ENCODE peak calls at places on chromosomes 11 and 22, in eight cellular contexts. Z is hepatocyte; V is right lobe of liver; E is heart right ventricle; R is neural progenitor cell; B is uterus; A is CD8-positive, alpha-beta T cell; S is GM23338. I is an unnamed sample.

GRCh38 chr11:16863382-16863781 is 124.9 kb downstream of the C11orf58 start:
- DNase-seq in Z (peak; percentile 66), V (no peak), E (peak; percentile 52), R (no peak), B (no peak), A (no peak), S (no peak), I (no peak)

GRCh38 chr22:50047346-50047745 is 10.8 kb downstream of the TTLL8 start:
- DNase-seq in Z (no peak), V (no peak), E (no peak), R (no peak), B (no peak), A (no peak), S (no peak), I (no peak)

GRCh38 chr22:29309332-29310064 is 3.0 kb downstream of the GAS2L1 start:
- DNase-seq in Z (no peak), V (peak; percentile 38), E (peak; percentile 68), R (no peak), B (peak; percentile 47), A (no peak), S (no peak), I (no peak)

GRCh38 chr11:13465909-13466371 is 2.9 kb upstream of the BTBD10 start:
- DNase-seq in Z (peak; percentile 38), V (no peak), E (no peak), R (no peak), B (no peak), A (no peak), S (peak; percentile 38), I (no peak)

GRCh38 chr22:46337870-46338269 is 2.4 kb downstream of the TRMU start:
- DNase-seq in Z (no peak), V (no peak), E (no peak), R (no peak), B (no peak), A (no peak), S (no peak), I (no peak)

GRCh38 chr11:12731841-12732336 is 57.7 kb downstream of the TEAD1 start:
- DNase-seq in Z (no peak), V (no peak), E (no peak), R (no peak), B (no peak), A (no peak), S (no peak), I (no peak)

GRCh38 chr11:44790211-44790610 is 63.4 kb downstream of the TSPAN18 start:
- DNase-seq in Z (no peak), V (no peak), E (no peak), R (no peak), B (no peak), A (no peak), S (no peak), I (no peak)

GRCh38 chr11:76560219-76560618 is 110.3 kb downstream of the LRRC32 start:
- DNase-seq in Z (no peak), V (no peak), E (no peak), R (no peak), B (no peak), A (no peak), S (no peak), I (no peak)

GRCh38 chr22:44273175-44273574 is 39.6 kb downstream of the SHISAL1 start:
- DNase-seq in Z (no peak), V (no peak), E (no peak), R (no peak), B (no peak), A (no peak), S (no peak), I (no peak)

GRCh38 chr11:71115770-71116434 is 136.5 kb downstream of the SHANK2 start:
- DNase-seq in Z (no peak), V (no peak), E (no peak), R (no peak), B (no peak), A (no peak), S (no peak), I (no peak)

GRCh38 chr11:90204832-90205646 is 17.8 kb downstream of the CHORDC1 start:
- DNase-seq in Z (peak; percentile 58), V (no peak), E (no peak), R (peak; percentile 58), B (no peak), A (no peak), S (peak; percentile 70), I (no peak)

GRCh38 chr22:50086526-50086925 is 1.3 kb upstream of the MLC1 start:
- DNase-seq in Z (no peak), V (no peak), E (no peak), R (no peak), B (no peak), A (no peak), S (no peak), I (peak; percentile 6)

GRCh38 chr11:122162095-122162494 is 46.1 kb upstream of the BLID start:
- DNase-seq in Z (no peak), V (no peak), E (no peak), R (no peak), B (no peak), A (no peak), S (no peak), I (no peak)

GRCh38 chr11:93287434-93287833 is 43.1 kb upstream of the DEUP1 start:
- DNase-seq in Z (no peak), V (no peak), E (no peak), R (no peak), B (no peak), A (no peak), S (no peak), I (no peak)

GRCh38 chr22:42803454-42803853 is 53.6 kb downstream of the ARFGAP3 start:
- DNase-seq in Z (no peak), V (peak; percentile 58), E (peak; percentile 62), R (no peak), B (no peak), A (no peak), S (no peak), I (no peak)

DNA sequence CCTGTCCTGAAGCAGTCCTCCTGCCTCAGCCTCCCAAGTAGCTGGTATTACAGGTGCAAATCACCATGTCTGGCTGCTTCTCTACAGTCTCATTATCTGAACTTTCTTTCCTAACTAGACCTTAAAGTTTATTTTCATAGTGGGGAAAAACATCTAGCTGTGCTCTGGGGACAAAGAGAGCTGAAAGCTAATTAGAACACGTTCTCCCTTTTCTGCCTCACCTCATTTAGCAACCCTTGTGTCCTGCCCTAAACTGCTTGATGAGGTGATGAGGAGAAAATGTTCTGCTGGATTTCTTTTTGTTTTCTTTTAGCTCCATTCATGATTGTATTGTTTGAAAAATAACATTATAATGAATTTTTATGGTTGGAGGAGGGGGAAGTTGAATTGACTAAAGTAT is 84.7 kb downstream of the YAP1 start:
- DNase-seq in Z (no peak), V (no peak), E (no peak), R (no peak), B (no peak), A (no peak), S (no peak), I (no peak)
- H3K4me1 ChIP-seq in Z (peaks cover 51% of the 10 kb centered on the region), V (peaks cover 21% of the 10 kb centered on the region), E (no peaks in the 10 kb centered on the region), R (peaks cover 51% of the 10 kb centered on the region), B (no peaks in the 10 kb centered on the region), A (no peaks in the 10 kb centered on the region), S (peaks cover 34% of the 10 kb centered on the region), I (no peaks in the 10 kb centered on the region)

GRCh38 chr22:38129856-38130255 is 19.4 kb upstream of the BAIAP2L2 start:
- DNase-seq in Z (peak; percentile 6), V (no peak), E (no peak), R (no peak), B (no peak), A (no peak), S (no peak), I (no peak)

GRCh38 chr22:38133331-38133730 is 22.8 kb upstream of the BAIAP2L2 start:
- DNase-seq in Z (no peak), V (no peak), E (no peak), R (no peak), B (no peak), A (no peak), S (no peak), I (no peak)

GRCh38 chr22:38132136-38132535 is 21.7 kb upstream of the BAIAP2L2 start:
- DNase-seq in Z (no peak), V (no peak), E (no peak), R (no peak), B (no peak), A (no peak), S (no peak), I (no peak)

GRCh38 chr22:38132794-38133193 is 22.3 kb upstream of the BAIAP2L2 start:
- DNase-seq in Z (no peak), V (no peak), E (no peak), R (no peak), B (no peak), A (no peak), S (no peak), I (no peak)

DNA sequence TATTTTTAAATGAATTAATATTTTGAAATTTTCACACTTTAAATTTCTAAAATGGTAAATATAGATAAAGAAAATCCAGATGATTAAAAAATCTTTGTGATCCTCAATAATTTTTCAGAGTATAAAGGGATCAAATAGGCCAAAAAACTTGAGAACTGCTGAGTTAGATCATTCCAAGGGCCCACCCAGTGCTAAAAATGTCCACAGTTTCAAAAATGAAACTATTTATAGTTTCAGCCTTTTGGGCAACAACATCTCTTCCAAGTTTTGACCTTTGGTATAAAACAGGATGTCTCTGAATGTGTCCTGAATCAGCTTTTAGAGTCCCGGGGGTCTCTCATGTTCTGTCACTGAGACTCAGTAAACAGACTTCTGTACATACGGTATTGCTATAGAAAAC is 20.9 kb upstream of the BAIAP2L2 start:
- DNase-seq in Z (no peak), V (no peak), E (no peak), R (no peak), B (no peak), A (no peak), S (no peak), I (no peak)
- H3K27ac ChIP-seq in Z (no peak overlapping the region), V (no peak overlapping the region), E (peak overlapping the region; percentile 11), R (no peak overlapping the region), B (peak overlapping the region; percentile 15), A (no peak overlapping the region), S (no peak overlapping the region), I (peak overlapping the region; percentile 67)

GRCh38 chr11:61362542-61362875 is 335 bp downstream of the TMEM138 start:
- DNase-seq in Z (peak; percentile 39), V (no peak), E (no peak), R (no peak), B (peak; percentile 34), A (peak; percentile 25), S (peak; percentile 48), I (no peak)
- TF ChIP-seq CTCF in Z (no peak), V (no peak), E (no peak), R (no peak), B (no peak), A (no peak), S (no peak), I (no peak)

GRCh38 chr11:64855596-64856304 is 11.3 kb upstream of the CDC42BPG start:
- DNase-seq in Z (no peak), V (no peak), E (no peak), R (no peak), B (no peak), A (no peak), S (no peak), I (no peak)

GRCh38 chr11:64856382-64857227 is 12.2 kb upstream of the CDC42BPG start:
- DNase-seq in Z (peak; percentile 80), V (peak; percentile 79), E (no peak), R (no peak), B (peak; percentile 63), A (peak; percentile 44), S (no peak), I (no peak)

GRCh38 chr11:64858467-64859401 is 14.3 kb upstream of the CDC42BPG start:
- DNase-seq in Z (no peak), V (no peak), E (peak; percentile 76), R (no peak), B (no peak), A (peak; percentile 66), S (no peak), I (no peak)

GRCh38 chr11:64859542-64860414 is 15.3 kb upstream of the CDC42BPG start:
- DNase-seq in Z (no peak), V (no peak), E (no peak), R (no peak), B (no peak), A (peak; percentile 57), S (no peak), I (no peak)

GRCh38 chr11:64857485-64857884 is 13.0 kb upstream of the CDC42BPG start:
- DNase-seq in Z (no peak), V (no peak), E (no peak), R (no peak), B (no peak), A (no peak), S (no peak), I (no peak)
- H3K4me1 ChIP-seq in Z (peaks cover 30% of the 10 kb centered on the region), V (peaks cover 16% of the 10 kb centered on the region), E (peaks cover 93% of the 10 kb centered on the region), R (peaks cover 6% of the 10 kb centered on the region), B (peaks cover 20% of the 10 kb centered on the region), A (peaks cover 100% of the 10 kb centered on the region), S (peaks cover 3% of the 10 kb centered on the region), I (peaks cover 85% of the 10 kb centered on the region)